ENCODE peak calls at places on chromosome 5, in eight cellular contexts. U is tibial artery; W is AML-193; F is ureter; G is mesenchymal stem cell; B is effector memory CD4-positive, alpha-beta T cell; H is lung; L is stimulated activated CD8-positive, alpha-beta memory T cell treated with anti-CD3 and anti-CD28 coated beads, Interleukin-7, amount 100 ng/mL, for 1 hour. P is an unnamed sample.

GRCh38 chr5:5741418-5741817 is 318.9 kb downstream of the ICE1 start:
- DNase-seq in B (no peak), L (no peak), U (no peak), W (no peak), G (no peak), F (no peak), H (no peak), P (no peak)

GRCh38 chr5:102794677-102795331 is 39.7 kb downstream of the PAM start:
- DNase-seq in F (no peak), W (no peak), G (no peak), L (no peak), B (no peak), H (no peak), U (no peak), P (no peak)

GRCh38 chr5:88236866-88237642 is 31.6 kb downstream of the TMEM161B start:
- DNase-seq in W (no peak), L (no peak), G (no peak), U (no peak), F (no peak), H (no peak), B (no peak), P (no peak)

GRCh38 chr5:169431386-169431785 is 130.4 kb upstream of the SLIT3 start:
- DNase-seq in B (no peak), H (no peak), L (no peak), U (no peak), F (no peak), W (no peak), G (no peak), P (no peak)

GRCh38 chr5:1527533-1528205 is 3.9 kb upstream of the LPCAT1 start:
- DNase-seq in F (peak), L (no peak), U (no peak), H (peak), W (no peak), B (no peak), G (no peak), P (no peak)

GRCh38 chr5:135195267-135195603 is 161.2 kb upstream of the PITX1 start:
- DNase-seq in L (no peak), G (no peak), U (no peak), F (no peak), H (no peak), W (no peak), B (no peak), P (no peak)

GRCh38 chr5:35012796-35013195 is 35.0 kb downstream of the AGXT2 start:
- DNase-seq in B (no peak), F (no peak), L (no peak), U (no peak), G (no peak), W (no peak), H (peak), P (no peak)

GRCh38 chr5:144275329-144275728 is 104.7 kb downstream of the KCTD16 start:
- DNase-seq in B (no peak), U (no peak), L (no peak), H (no peak), G (no peak), F (no peak), W (no peak), P (no peak)

GRCh38 chr5:154242964-154243376 is 52.4 kb downstream of the GALNT10 start:
- DNase-seq in B (no peak), W (no peak), G (no peak), U (no peak), H (no peak), F (no peak), L (no peak), P (no peak)

GRCh38 chr5:9423611-9424010 is 122.3 kb downstream of the SEMA5A start:
- DNase-seq in L (no peak), H (no peak), W (no peak), U (no peak), F (no peak), B (no peak), G (peak), P (no peak)

GRCh38 chr5:76709762-76710161 is 6.2 kb upstream of the F2R start:
- DNase-seq in L (no peak), U (no peak), H (no peak), F (no peak), W (no peak), G (peak), B (no peak), P (no peak)

GRCh38 chr5:73264626-73265025 is 91.6 kb downstream of the TMEM174 start:
- DNase-seq in B (no peak), G (no peak), H (no peak), U (no peak), W (no peak), F (peak), L (no peak), P (no peak)

GRCh38 chr5:116467444-116467843 is 107.2 kb downstream of the SEMA6A start:
- DNase-seq in L (no peak), U (no peak), G (no peak), B (no peak), W (no peak), H (no peak), F (no peak), P (no peak)

GRCh38 chr5:135625061-135625460 is 46.3 kb upstream of the CXCL14 start:
- DNase-seq in B (no peak), H (peak), G (no peak), U (no peak), L (no peak), F (no peak), W (no peak), P (no peak)

GRCh38 chr5:148922606-148923005 is 96.2 kb downstream of the ADRB2 start:
- DNase-seq in U (no peak), H (no peak), G (no peak), W (no peak), B (no peak), F (no peak), L (no peak), P (no peak)

GRCh38 chr5:179408646-179409045 is 63.4 kb upstream of the ADAMTS2 start:
- DNase-seq in F (peak), W (no peak), B (no peak), G (no peak), L (no peak), H (no peak), U (no peak), P (no peak)

GRCh38 chr5:56530739-56531138 is 284.6 kb upstream of the MAP3K1 start:
- DNase-seq in W (no peak), B (no peak), G (no peak), L (no peak), H (no peak), U (no peak), F (no peak), P (no peak)

GRCh38 chr5:72242796-72243475 is 77.1 kb downstream of the MRPS27 start:
- DNase-seq in W (no peak), U (no peak), H (no peak), L (no peak), F (no peak), G (peak), B (no peak), P (no peak)

GRCh38 chr5:96117863-96118651 is 156.4 kb upstream of the ELL2 start:
- DNase-seq in W (no peak), F (no peak), U (no peak), G (peak), L (no peak), H (no peak), B (no peak), P (no peak)

GRCh38 chr5:23825196-23825595 is 317.8 kb downstream of the PRDM9 start:
- DNase-seq in W (no peak), F (no peak), B (no peak), G (no peak), H (no peak), U (no peak), L (no peak), P (no peak)

GRCh38 chr5:176543428-176544182 is 5.5 kb upstream of the CDHR2 start:
- DNase-seq in B (peak), W (peak), H (peak), F (peak), G (peak), U (no peak), L (peak), P (peak)

GRCh38 chr5:43190755-43191603 is 1.0 kb upstream of the NIM1K start:
- DNase-seq in G (peak), F (no peak), U (no peak), W (no peak), B (no peak), H (no peak), L (no peak), P (no peak)

GRCh38 chr5:149724130-149724850 is 5.8 kb upstream of the PPARGC1B start:
- DNase-seq in U (no peak), W (peak), B (no peak), L (no peak), G (no peak), F (no peak), H (no peak), P (no peak)

GRCh38 chr5:127804886-127805426 is 101.8 kb downstream of the CCDC192 start:
- DNase-seq in L (no peak), G (peak), W (no peak), H (no peak), F (no peak), U (no peak), B (no peak), P (no peak)

GRCh38 chr5:77355751-77356150 is 136.4 kb downstream of the WDR41 start:
- DNase-seq in F (no peak), H (no peak), B (no peak), G (no peak), W (no peak), U (no peak), L (no peak), P (no peak)

GRCh38 chr5:82364497-82364896 is 86.3 kb upstream of the RPS23 start:
- DNase-seq in W (no peak), U (no peak), G (peak), B (no peak), L (no peak), F (no peak), H (no peak), P (no peak)

GRCh38 chr5:41754857-41755256 is 115.4 kb downstream of the OXCT1 start:
- DNase-seq in W (peak), U (no peak), H (no peak), L (no peak), B (no peak), G (no peak), F (no peak), P (no peak)

GRCh38 chr5:87851603-87852002 is 417.0 kb downstream of the TMEM161B start:
- DNase-seq in L (no peak), W (no peak), G (no peak), H (no peak), F (no peak), U (no peak), B (no peak), P (no peak)

GRCh38 chr5:111401906-111402305 is 110.4 kb downstream of the STARD4 start:
- DNase-seq in W (no peak), U (no peak), L (no peak), G (no peak), H (no peak), F (no peak), B (no peak), P (no peak)

GRCh38 chr5:73441377-73441776 is 7.2 kb downstream of the FOXD1 start:
- DNase-seq in U (no peak), G (no peak), W (no peak), L (no peak), H (no peak), B (no peak), F (no peak), P (no peak)

GRCh38 chr5:136060963-136061362 is 32.2 kb downstream of the TGFBI start:
- DNase-seq in B (no peak), U (no peak), F (no peak), H (no peak), W (no peak), L (no peak), G (no peak), P (no peak)

GRCh38 chr5:139655727-139656271 is 7.7 kb downstream of the CXXC5 start:
- DNase-seq in U (peak), B (no peak), H (no peak), F (no peak), W (no peak), G (peak), L (no peak), P (no peak)

GRCh38 chr5:82406200-82406773 is 128.1 kb upstream of the RPS23 start:
- DNase-seq in W (no peak), L (no peak), G (peak), F (no peak), B (no peak), U (no peak), H (peak), P (no peak)

P was measured in natural killer cell.